ENCODE peak calls at places on chromosome 7, in nine cellular contexts. R, E, X, F, O, S, V, H and D are unnamed samples.

GRCh38 chr7:152312316-152312715 is 123.5 kb downstream of the KMT2C start:
- DNase-seq in E (no peak), F (no peak), X (no peak), O (no peak), R (no peak), H (no peak), S (no peak), V (no peak), D (no peak)

GRCh38 chr7:92914645-92915044 is 78.3 kb upstream of the CDK6 start:
- DNase-seq in F (no peak), O (no peak), E (no peak), V (no peak), S (no peak), H (no peak), R (no peak), X (no peak), D (no peak)

GRCh38 chr7:86923530-86923929 is 135.9 kb downstream of the ELAPOR2 start:
- DNase-seq in R (no peak), V (no peak), X (no peak), S (no peak), O (no peak), F (no peak), H (no peak), E (no peak), D (no peak)

GRCh38 chr7:48114115-48114514 is 25.1 kb downstream of the UPP1 start:
- DNase-seq in V (no peak), R (no peak), O (no peak), F (no peak), E (no peak), X (no peak), H (peak; percentile 6), S (no peak), D (no peak)

GRCh38 chr7:1959305-1959704 is 273.4 kb downstream of the MAD1L1 start:
- DNase-seq in E (no peak), S (no peak), V (no peak), R (no peak), F (no peak), X (no peak), O (no peak), H (no peak), D (no peak)

GRCh38 chr7:106609416-106609815 is 51.5 kb downstream of the CCDC71L start:
- DNase-seq in R (no peak), S (no peak), H (no peak), F (no peak), E (no peak), O (no peak), X (no peak), V (no peak), D (no peak)

GRCh38 chr7:122692769-122693309 is 6.1 kb downstream of the RNF133 start:
- DNase-seq in E (no peak), H (no peak), X (peak; percentile 9), V (no peak), S (no peak), R (no peak), F (no peak), O (no peak), D (no peak)

GRCh38 chr7:54823776-54824175 is 64.8 kb upstream of the SEC61G start:
- DNase-seq in X (no peak), E (no peak), O (no peak), H (no peak), S (no peak), V (no peak), F (no peak), R (no peak), D (no peak)

GRCh38 chr7:95904099-95904498 is 131.7 kb downstream of the DYNC1I1 start:
- DNase-seq in S (no peak), E (no peak), H (no peak), F (no peak), V (no peak), R (no peak), O (no peak), X (no peak), D (no peak)

GRCh38 chr7:157228864-157229422 is 90.2 kb downstream of the UBE3C start:
- DNase-seq in R (no peak), F (peak; percentile 72), S (no peak), X (peak; percentile 53), V (peak; percentile 27), E (no peak), H (peak; percentile 53), O (no peak), D (no peak)

GRCh38 chr7:13641699-13642098 is 347.8 kb downstream of the ETV1 start:
- DNase-seq in V (no peak), X (peak; percentile 2), H (no peak), O (no peak), F (no peak), E (no peak), R (no peak), S (no peak), D (peak; percentile 87)

DNA sequence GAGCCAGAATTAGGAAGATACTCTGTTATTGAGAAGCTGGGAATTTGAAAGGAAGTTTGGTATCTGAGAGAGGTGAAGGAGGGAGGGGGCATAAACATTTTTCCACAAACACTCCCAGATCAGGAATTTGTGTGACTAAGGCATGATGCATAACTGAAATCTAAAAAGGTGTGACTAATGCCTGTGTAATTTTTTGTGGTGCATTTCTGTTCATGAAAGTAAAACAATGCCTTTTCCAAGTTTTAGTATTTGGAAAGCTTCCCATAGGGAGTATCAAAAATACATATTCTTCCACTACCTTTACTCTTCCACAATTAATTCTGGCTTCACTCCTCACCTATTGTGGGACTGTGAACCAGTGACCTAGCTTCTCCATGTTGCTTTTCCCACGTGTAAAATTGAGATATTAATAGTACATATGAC is 56.4 kb upstream of the CAV2 start:
- DNase-seq in E (no peak), X (peak; percentile 93), S (no peak), R (peak; percentile 97), F (no peak), O (no peak), V (peak; percentile 6), H (peak; percentile 13), D (peak; percentile 95)
- TF ChIP-seq REST in E (no peak), X (no peak), S (no peak), R (no peak), F (no peak), O (no peak), V (no peak), H (peak; percentile 54), D (peak; percentile 25)

GRCh38 chr7:27689878-27690164 is 27.1 kb upstream of the HIBADH start:
- DNase-seq in E (no peak), O (no peak), S (no peak), V (no peak), H (no peak), X (no peak), F (no peak), R (no peak), D (no peak)
- TF ChIP-seq CTCF in E (no peak), O (no peak), S (no peak), V (no peak), H (no peak), X (no peak), F (no peak), R (no peak), D (peak; percentile 56)

GRCh38 chr7:127391591-127392181 is 822 bp downstream of the ZNF800 start:
- DNase-seq in R (no peak), V (no peak), H (no peak), E (no peak), O (no peak), X (peak; percentile 33), F (peak; percentile 53), S (no peak), D (no peak)

GRCh38 chr7:127392182-127392565 is 334 bp downstream of the ZNF800 start:
- DNase-seq in S (peak; percentile 84), V (no peak), H (peak; percentile 82), R (no peak), O (peak; percentile 52), E (no peak), F (peak; percentile 68), X (peak; percentile 82), D (no peak)

GRCh38 chr7:127392566-127393369 is at the start of gene ZNF800:
- DNase-seq in F (peak; percentile 83), R (peak; percentile 69), O (peak; percentile 70), E (no peak), H (peak; percentile 100), X (peak; percentile 90), S (peak; percentile 99), V (peak; percentile 78), D (peak; percentile 47)

GRCh38 chr7:127393370-127394058 is 1.0 kb upstream of the ZNF800 start:
- DNase-seq in F (peak; percentile 45), S (no peak), X (no peak), R (no peak), E (no peak), V (no peak), H (peak; percentile 52), O (no peak), D (no peak)

GRCh38 chr7:127396184-127396583 is 3.7 kb upstream of the ZNF800 start:
- DNase-seq in F (peak; percentile 30), X (peak; percentile 47), R (no peak), V (no peak), O (peak; percentile 90), H (no peak), S (peak; percentile 48), E (no peak), D (no peak)
- TF ChIP-seq REST in F (no peak), X (no peak), R (no peak), V (no peak), O (no peak), H (no peak), S (no peak), E (no peak), D (no peak)

GRCh38 chr7:33888206-33888605 is 17.1 kb upstream of the BMPER start:
- DNase-seq in F (peak; percentile 64), O (no peak), R (no peak), X (no peak), E (no peak), S (no peak), V (no peak), H (no peak), D (no peak)

GRCh38 chr7:33887576-33887975 is 17.8 kb upstream of the BMPER start:
- DNase-seq in H (no peak), E (no peak), S (no peak), R (no peak), F (no peak), V (no peak), X (no peak), O (no peak), D (no peak)

GRCh38 chr7:33883566-33883965 is 21.8 kb upstream of the BMPER start:
- DNase-seq in X (peak; percentile 15), R (no peak), V (no peak), S (no peak), F (no peak), O (no peak), H (no peak), E (no peak), D (no peak)

GRCh38 chr7:33885290-33886005 is 19.9 kb upstream of the BMPER start:
- DNase-seq in X (no peak), F (no peak), S (no peak), E (no peak), H (no peak), O (no peak), R (no peak), V (no peak), D (no peak)

DNA sequence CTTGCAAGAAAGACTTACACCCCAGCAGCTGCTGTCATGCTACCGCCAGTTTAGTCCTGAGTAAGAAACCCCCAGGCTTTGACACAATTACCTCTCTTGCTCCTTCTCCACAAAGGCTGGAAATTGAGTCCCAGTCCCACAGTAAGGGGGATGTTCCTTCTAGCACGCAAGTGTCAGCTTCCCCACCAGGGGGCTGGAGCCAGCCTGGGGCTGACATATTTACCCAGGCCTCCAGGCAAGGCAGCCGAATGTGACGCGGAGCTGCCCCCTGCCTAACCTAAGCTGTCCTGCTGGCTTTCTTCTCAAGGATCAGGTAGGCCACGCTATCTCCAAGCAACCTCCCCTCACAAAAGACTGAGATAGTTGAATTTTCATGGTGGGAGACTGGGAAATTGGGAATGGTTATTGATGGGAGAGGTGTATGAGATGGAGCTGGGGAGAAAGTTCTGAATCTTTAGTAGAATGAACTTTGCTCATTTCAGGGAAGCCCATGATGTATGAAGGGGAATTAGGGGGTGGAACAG is 19.2 kb upstream of the BMPER start:
- DNase-seq in F (peak; percentile 87), H (peak; percentile 38), V (peak; percentile 11), R (no peak), S (peak; percentile 14), X (peak; percentile 51), O (no peak), E (no peak), D (no peak)
- TF ChIP-seq CTCF in F (peak; percentile 71), H (peak; percentile 67), V (peak; percentile 34), R (peak; percentile 58), S (peak; percentile 62), X (peak; percentile 22), O (no peak), E (no peak), D (peak; percentile 14)